ENCODE peak calls at places on chromosome 1, in ten cellular contexts. X is IMR-90; Q is astrocyte; Y is HFFc6; N is fibroblast of mammary gland; B is DND-41; Z is CD4-positive, alpha-beta T cell; A is progenitor cell of endocrine pancreas; H is psoas muscle; F is Calu3. I is an unnamed sample.

GRCh38 chr1:6052543-6053205 is 7.0 kb downstream of the KCNAB2 start:
- DNase-seq in X (peak; percentile 68), Q (peak; percentile 42), Y (peak; percentile 52), N (peak; percentile 64), B (peak; percentile 72), Z (peak; percentile 49), A (peak; percentile 71), H (peak; percentile 68), F (peak; percentile 54), I (no peak)

GRCh38 chr1:108200627-108201106 is 524 bp upstream of the SLC25A24 start:
- DNase-seq in X (peak; percentile 79), Q (peak; percentile 85), Y (peak; percentile 75), N (peak; percentile 84), B (peak; percentile 73), Z (no peak), A (no peak), H (peak; percentile 38), F (peak; percentile 28), I (no peak)

GRCh38 chr1:16007671-16008341 is 3.8 kb downstream of the SRARP start:
- DNase-seq in X (no peak), Q (no peak), Y (no peak), N (no peak), B (no peak), Z (no peak), A (no peak), H (peak; percentile 12), F (no peak), I (no peak)

GRCh38 chr1:21174638-21175323 is 1.9 kb downstream of the EIF4G3 start:
- DNase-seq in X (peak; percentile 80), Q (peak; percentile 83), Y (peak; percentile 33), N (peak; percentile 83), B (no peak), Z (no peak), A (no peak), H (no peak), F (no peak), I (no peak)

GRCh38 chr1:209412036-209412435 is 171.5 kb upstream of the CAMK1G start:
- DNase-seq in X (peak; percentile 41), Q (no peak), Y (peak; percentile 41), N (peak; percentile 45), B (no peak), Z (no peak), A (no peak), H (no peak), F (no peak), I (no peak)

GRCh38 chr1:84742653-84743052 is 52.4 kb upstream of the SSX2IP start:
- DNase-seq in X (peak; percentile 18), Q (peak; percentile 9), Y (peak; percentile 72), N (peak; percentile 51), B (no peak), Z (no peak), A (no peak), H (no peak), F (no peak), I (no peak)

GRCh38 chr1:41864471-41865040 is 54.2 kb downstream of the HIVEP3 start:
- DNase-seq in X (peak; percentile 38), Q (peak; percentile 66), Y (no peak), N (no peak), B (no peak), Z (no peak), A (no peak), H (no peak), F (no peak), I (no peak)

GRCh38 chr1:168623003-168623828 is 46.8 kb downstream of the XCL1 start:
- DNase-seq in X (peak; percentile 30), Q (peak; percentile 96), Y (peak; percentile 69), N (peak; percentile 94), B (no peak), Z (no peak), A (no peak), H (peak; percentile 78), F (peak; percentile 64), I (no peak)

GRCh38 chr1:197429372-197429771 is 161.3 kb downstream of the CRB1 start:
- DNase-seq in X (no peak), Q (no peak), Y (no peak), N (no peak), B (no peak), Z (no peak), A (no peak), H (no peak), F (no peak), I (no peak)

GRCh38 chr1:6447818-6448748 is 17.9 kb downstream of the TNFRSF25 start:
- DNase-seq in X (no peak), Q (no peak), Y (no peak), N (no peak), B (no peak), Z (peak; percentile 61), A (peak; percentile 85), H (no peak), F (peak; percentile 37), I (no peak)

GRCh38 chr1:71695820-71696219 is 586.5 kb downstream of the NEGR1 start:
- DNase-seq in X (peak; percentile 46), Q (no peak), Y (no peak), N (peak; percentile 24), B (no peak), Z (no peak), A (no peak), H (no peak), F (no peak), I (no peak)

GRCh38 chr1:18580087-18580486 is 50.6 kb upstream of the PAX7 start:
- DNase-seq in X (no peak), Q (no peak), Y (no peak), N (no peak), B (no peak), Z (no peak), A (no peak), H (no peak), F (no peak), I (no peak)

GRCh38 chr1:69611316-69611715 is 43.6 kb downstream of the LRRC7 start:
- DNase-seq in X (no peak), Q (no peak), Y (no peak), N (peak; percentile 4), B (no peak), Z (no peak), A (no peak), H (no peak), F (no peak), I (no peak)

GRCh38 chr1:31645274-31645568 is 545 bp upstream of the PEF1 start:
- DNase-seq in X (no peak), Q (no peak), Y (no peak), N (no peak), B (no peak), Z (no peak), A (no peak), H (no peak), F (no peak), I (no peak)

DNA sequence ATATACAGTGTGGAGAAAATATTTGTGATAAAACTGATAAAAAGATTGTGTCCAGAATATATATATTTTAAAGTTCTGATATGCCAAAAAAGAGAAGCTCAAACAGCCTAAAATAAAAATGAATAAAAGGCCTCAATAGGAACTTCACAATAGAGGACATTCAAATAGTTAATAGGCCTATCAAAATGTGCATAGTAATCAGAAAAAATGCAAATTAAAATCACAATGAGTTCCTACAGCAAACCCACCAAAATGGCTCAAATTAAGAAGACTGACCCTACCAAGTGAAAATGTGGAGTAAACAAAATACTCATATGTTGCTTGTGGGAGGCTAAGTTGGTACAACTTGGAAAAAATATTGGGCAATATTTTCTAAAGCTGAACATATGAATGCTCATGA is 57.6 kb upstream of the COG2 start:
- DNase-seq in X (no peak), Q (no peak), Y (no peak), N (no peak), B (no peak), Z (no peak), A (no peak), H (no peak), F (no peak), I (no peak)
- TF ChIP-seq CTCF in X (no peak), Q (no peak), Y (no peak), N (no peak), B (no peak), Z (no peak), A (no peak), H (no peak), F (no peak), I (no peak)

DNA sequence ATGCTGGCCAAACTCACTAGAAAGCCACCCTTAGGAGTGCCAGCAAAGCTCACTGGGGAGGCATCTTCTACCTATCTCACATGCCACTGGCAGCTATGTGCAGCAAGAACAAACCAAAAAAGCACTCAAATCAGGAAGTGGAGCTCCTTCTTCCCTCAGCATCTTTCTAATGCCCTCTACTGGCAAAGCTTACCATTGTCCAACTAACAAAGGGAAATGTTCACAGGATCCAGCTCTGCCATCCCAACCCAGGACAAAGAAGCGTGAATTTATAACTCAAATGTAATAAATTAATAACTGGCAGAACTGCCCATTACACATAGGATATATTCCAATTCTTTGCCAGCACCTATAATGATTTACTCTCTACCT is 38.9 kb downstream of the LEPR start:
- DNase-seq in X (peak; percentile 22), Q (no peak), Y (peak; percentile 33), N (peak; percentile 54), B (no peak), Z (no peak), A (no peak), H (no peak), F (peak; percentile 9), I (no peak)
- TF ChIP-seq CTCF in X (peak; percentile 42), Q (peak; percentile 49), Y (peak; percentile 77), N (peak; percentile 75), B (peak; percentile 52), Z (peak; percentile 34), A (peak; percentile 49), H (peak; percentile 22), F (no peak), I (peak; percentile 53)

DNA sequence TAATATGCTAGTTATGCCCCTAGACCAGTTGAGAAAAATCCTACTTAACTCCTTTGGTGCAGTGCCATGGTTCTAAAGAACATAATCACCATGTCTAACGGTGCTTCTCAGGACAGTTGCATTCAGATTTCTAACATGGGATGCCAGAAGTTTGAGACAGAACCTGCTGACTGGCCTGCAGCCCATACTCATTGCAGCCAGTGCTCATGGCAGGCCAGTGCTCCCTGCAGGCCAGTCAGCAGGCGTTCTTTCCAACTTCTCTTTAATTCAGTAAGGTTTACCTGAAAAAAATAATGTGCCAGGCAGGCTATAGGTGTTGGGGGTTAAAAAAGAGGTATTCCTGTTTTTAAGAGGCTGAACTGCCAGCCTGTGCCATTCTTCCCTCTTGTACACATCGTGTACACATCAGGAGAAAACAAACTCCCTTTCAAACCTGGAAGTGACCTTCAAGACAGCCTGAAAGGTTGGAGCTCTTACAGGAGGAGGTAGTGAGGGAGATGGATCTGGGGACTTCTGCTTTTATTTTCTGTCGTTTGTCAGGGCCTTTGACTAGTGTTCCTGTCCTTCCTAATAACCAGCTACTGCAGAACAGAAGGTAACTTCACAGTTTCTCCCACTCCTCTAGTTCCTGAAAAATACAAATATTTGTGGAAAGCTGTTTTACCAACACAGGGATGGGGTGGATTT is 146.0 kb upstream of the MAGI3 start:
- DNase-seq in X (no peak), Q (no peak), Y (no peak), N (no peak), B (no peak), Z (no peak), A (no peak), H (no peak), F (no peak), I (no peak)
- TF ChIP-seq CTCF in X (no peak), Q (no peak), Y (no peak), N (no peak), B (no peak), Z (no peak), A (no peak), H (no peak), F (no peak), I (no peak)

DNA sequence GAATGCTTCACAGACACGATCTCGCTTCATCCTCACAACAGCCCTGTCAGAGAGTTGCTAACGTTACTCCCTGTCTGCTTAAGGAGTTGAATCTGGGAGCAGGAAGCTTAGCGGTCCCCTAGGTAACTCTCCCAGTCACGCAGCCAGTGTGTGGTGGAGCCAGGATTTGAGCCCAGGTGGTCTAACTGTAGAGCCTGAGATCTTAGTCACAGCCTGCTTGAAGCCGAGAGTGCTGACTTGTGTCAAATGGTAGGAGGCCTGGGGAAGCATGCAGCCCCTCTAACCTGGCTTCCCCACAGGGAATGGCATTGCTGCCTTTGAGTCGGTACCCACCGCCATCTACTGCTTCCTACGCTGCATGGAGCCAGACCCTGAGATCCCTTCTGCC is 4.1 kb downstream of the ADPRS start:
- DNase-seq in X (no peak), Q (no peak), Y (no peak), N (no peak), B (no peak), Z (peak; percentile 26), A (no peak), H (no peak), F (no peak), I (no peak)
- TF ChIP-seq CTCF in X (no peak), Q (no peak), Y (no peak), N (no peak), B (no peak), Z (no peak), A (no peak), H (no peak), F (no peak), I (no peak)

I was measured in osteocyte.